ENCODE peak calls at places on chromosome 1, in four cellular contexts. K is stimulated activated naive CD8-positive, alpha-beta T cell treated with anti-CD3 and anti-CD28 coated beads, Interleukin-15, Interleukin-2, amounts not matched to agents 100 U/mL and 50 U/mL, for 24 hours; G is MCF 10A; Z is NCI-H748 treated with DMSO at 0.1 percent for 48 hours. L is an unnamed sample.
A peak's percentile ranks its signal among the peaks of the same experiment; 100 is the strongest.

GRCh38 chr1:23692308-23692871 is 784 bp downstream of the RPL11 start:
- DNase-seq in Z (no peak), K (no peak), G (no peak), L (peak; percentile 7)

GRCh38 chr1:2951856-2952255 is 69.4 kb upstream of the ACTRT2 start:
- DNase-seq in Z (no peak), K (no peak), G (no peak), L (no peak)

GRCh38 chr1:165075725-165076370 is 280.7 kb downstream of the LMX1A start:
- DNase-seq in K (no peak), Z (peak; percentile 23), G (peak; percentile 46), L (no peak)

GRCh38 chr1:47192458-47193384 is 2.9 kb upstream of the PDZK1IP1 start:
- DNase-seq in Z (peak; percentile 12), K (peak; percentile 70), G (peak; percentile 81), L (peak; percentile 53)

GRCh38 chr1:110170726-110171125 is 20.4 kb downstream of the SLC6A17 start:
- DNase-seq in G (no peak), K (no peak), Z (no peak), L (no peak)

GRCh38 chr1:15370781-15371467 is 38.8 kb upstream of the EFHD2 start:
- DNase-seq in K (no peak), G (no peak), Z (no peak), L (no peak)

GRCh38 chr1:18323259-18323658 is 157.5 kb upstream of the KLHDC7A start:
- DNase-seq in G (no peak), Z (no peak), K (no peak), L (no peak)

GRCh38 chr1:23394664-23395063 is 25.0 kb upstream of the ZNF436 start:
- DNase-seq in G (peak; percentile 35), Z (no peak), K (no peak), L (no peak)

GRCh38 chr1:153293480-153293775 is 19.3 kb downstream of the PGLYRP3 start:
- DNase-seq in G (no peak), Z (no peak), K (no peak), L (no peak)

GRCh38 chr1:921011-921837 is 2.5 kb upstream of the SAMD11 start:
- DNase-seq in K (peak; percentile 48), G (peak; percentile 72), Z (peak; percentile 19), L (no peak)

GRCh38 chr1:212827831-212828278 is 19.6 kb downstream of the SPATA45 start:
- DNase-seq in G (no peak), K (no peak), Z (no peak), L (no peak)

GRCh38 chr1:231618588-231619256 is 7.9 kb upstream of the DISC1 start:
- DNase-seq in K (no peak), Z (no peak), G (no peak), L (no peak)

GRCh38 chr1:40036574-40036973 is 4.0 kb upstream of the CAP1 start:
- DNase-seq in Z (no peak), K (no peak), G (peak; percentile 57), L (no peak)

GRCh38 chr1:58779059-58779754 is 4.6 kb downstream of the JUN start:
- DNase-seq in Z (no peak), K (no peak), G (no peak), L (no peak)

GRCh38 chr1:40305871-40306270 is 11.2 kb downstream of the COL9A2 start:
- DNase-seq in K (no peak), Z (no peak), G (no peak), L (no peak)

GRCh38 chr1:93847811-93848288 is 31.2 kb downstream of the DNTTIP2 start:
- DNase-seq in Z (no peak), K (peak; percentile 59), G (peak; percentile 70), L (peak; percentile 64)

GRCh38 chr1:33886452-33886851 is 22.6 kb downstream of the HMGB4 start:
- DNase-seq in Z (no peak), G (no peak), K (no peak), L (no peak)

GRCh38 chr1:56525463-56526155 is 53.8 kb downstream of the PLPP3 start:
- DNase-seq in Z (peak; percentile 10), G (no peak), K (peak; percentile 11), L (no peak)